ENCODE peak calls at places on chromosome 7, in four cellular contexts. R, V, M and A are unnamed samples.

GRCh38 chr7:120395526-120396019 is 122.6 kb downstream of the KCND2 start:
- DNase-seq in R (no peak), V (no peak), M (no peak), A (no peak)

GRCh38 chr7:100967292-100967863 is 2.0 kb upstream of the MUC12 start:
- DNase-seq in R (no peak), V (no peak), M (no peak), A (no peak)

GRCh38 chr7:132080967-132081668 is 495.2 kb downstream of the PLXNA4 start:
- DNase-seq in R (no peak), V (no peak), M (no peak), A (no peak)

GRCh38 chr7:31516680-31517079 is 2.8 kb downstream of the ITPRID1 start:
- DNase-seq in R (no peak), V (no peak), M (no peak), A (no peak)

GRCh38 chr7:94909023-94909466 is 1.7 kb downstream of the PPP1R9A start:
- DNase-seq in R (no peak), V (peak), M (no peak), A (no peak)

GRCh38 chr7:36563706-36564325 is 160.5 kb downstream of the AOAH start:
- DNase-seq in R (no peak), V (no peak), M (no peak), A (no peak)

GRCh38 chr7:45656431-45656830 is 82.3 kb downstream of the ADCY1 start:
- DNase-seq in R (no peak), V (no peak), M (no peak), A (no peak)

GRCh38 chr7:17408245-17408903 is 109.9 kb downstream of the AHR start:
- DNase-seq in R (no peak), V (no peak), M (no peak), A (peak)

GRCh38 chr7:114922652-114923402 is 933 bp downstream of the MDFIC start:
- DNase-seq in R (no peak), V (peak), M (no peak), A (no peak)

GRCh38 chr7:124618871-124619270 is 146.7 kb downstream of the GPR37 start:
- DNase-seq in R (no peak), V (no peak), M (no peak), A (no peak)

GRCh38 chr7:138913783-138914182 is 67.4 kb downstream of the KIAA1549 start:
- DNase-seq in R (no peak), V (no peak), M (no peak), A (no peak)

GRCh38 chr7:46716926-46717325 is 795.9 kb upstream of the IGFBP3 start:
- DNase-seq in R (no peak), V (no peak), M (no peak), A (no peak)

GRCh38 chr7:1867326-1867725 is 197.2 kb downstream of the ELFN1 start:
- DNase-seq in R (no peak), V (no peak), M (no peak), A (no peak)

GRCh38 chr7:80950550-80950967 is 31.7 kb upstream of the SEMA3C start:
- DNase-seq in R (no peak), V (no peak), M (no peak), A (no peak)

GRCh38 chr7:876972-877311 is 588 bp downstream of the GET4 start:
- DNase-seq in R (no peak), V (no peak), M (no peak), A (no peak)

GRCh38 chr7:154973381-154973780 is 29.5 kb downstream of the PAXIP1 start:
- DNase-seq in R (no peak), V (no peak), M (no peak), A (no peak)

GRCh38 chr7:92179393-92179924 is 517 bp upstream of the LRRD1 start:
- DNase-seq in R (no peak), V (no peak), M (no peak), A (no peak)